ENCODE peak calls at places on chromosomes 16 and 17, in five cellular contexts. F is GM12878, B is SK-N-SH, E is HepG2, X is K562. C is an unnamed sample.

GRCh38 chr16:8928467-8928957 is 35.2 kb downstream of the USP7 start:
- DNase-seq in E (no peak), X (no peak), B (no peak), F (peak), C (no peak)

GRCh38 chr16:6020162-6020980 is 922.8 kb upstream of the EEF2KMT start:
- DNase-seq in B (peak), E (no peak), F (no peak), X (no peak), C (no peak)

GRCh38 chr17:49523196-49523595 is 28.1 kb downstream of the NGFR start:
- DNase-seq in B (peak), F (no peak), X (no peak), E (no peak), C (no peak)

GRCh38 chr16:89326721-89327120 is 109.2 kb downstream of the ZNF778 start:
- DNase-seq in B (no peak), E (no peak), X (no peak), F (no peak), C (no peak)

GRCh38 chr17:55740515-55741352 is 10.1 kb upstream of the PCTP start:
- DNase-seq in E (no peak), B (no peak), F (no peak), X (peak), C (no peak)

GRCh38 chr16:29789775-29790182 is 772 bp upstream of the KIF22 start:
- DNase-seq in B (no peak), E (no peak), F (no peak), X (no peak), C (no peak)

GRCh38 chr17:37592291-37592690 is 16.9 kb downstream of the SYNRG start:
- DNase-seq in E (no peak), X (no peak), F (no peak), B (no peak), C (no peak)

GRCh38 chr17:37530420-37530819 is 40.7 kb downstream of the DUSP14 start:
- DNase-seq in F (no peak), X (no peak), B (no peak), E (no peak), C (no peak)

GRCh38 chr16:58417600-58417999 is 25.3 kb downstream of the GINS3 start:
- DNase-seq in F (no peak), B (peak), E (no peak), X (no peak), C (no peak)

GRCh38 chr17:6473128-6473767 is 29.0 kb downstream of the PIMREG start:
- DNase-seq in F (no peak), B (peak), X (peak), E (peak), C (peak)

GRCh38 chr17:82830249-82830661 is 9.6 kb downstream of the ZNF750 start:
- DNase-seq in B (peak), X (no peak), F (no peak), E (no peak), C (no peak)

GRCh38 chr16:16145286-16145685 is 78.0 kb downstream of the ABCC6 start:
- DNase-seq in F (no peak), X (no peak), B (no peak), E (no peak), C (no peak)

GRCh38 chr16:53626161-53626560 is 77.5 kb downstream of the RPGRIP1L start:
- DNase-seq in E (no peak), B (no peak), F (no peak), X (no peak), C (no peak)

GRCh38 chr16:88503374-88503770 is 50.3 kb downstream of the ZFPM1 start:
- DNase-seq in F (no peak), X (no peak), E (no peak), B (no peak), C (no peak)

GRCh38 chr17:49764559-49765180 is 739 bp upstream of the FAM117A start:
- DNase-seq in X (no peak), E (no peak), F (no peak), B (no peak), C (no peak)

GRCh38 chr17:79911430-79912399 is 72.5 kb upstream of the CBX4 start:
- DNase-seq in X (no peak), E (no peak), B (no peak), F (no peak), C (no peak)

GRCh38 chr16:85514601-85515318 is 98.4 kb upstream of the GSE1 start:
- DNase-seq in F (no peak), B (peak), X (no peak), E (peak), C (no peak)

GRCh38 chr16:88965826-88966480 is 11.1 kb downstream of the CBFA2T3 start:
- DNase-seq in F (no peak), B (no peak), E (no peak), X (no peak), C (no peak)

GRCh38 chr17:64148699-64149098 is 18.8 kb upstream of the ERN1 start:
- DNase-seq in E (no peak), B (peak), F (no peak), X (no peak), C (no peak)

GRCh38 chr16:75860654-75861053 is 134.4 kb upstream of the CPHXL start:
- DNase-seq in E (peak), B (peak), X (no peak), F (no peak), C (no peak)

GRCh38 chr16:12674096-12674495 is 129.6 kb downstream of the CPPED1 start:
- DNase-seq in X (no peak), F (no peak), E (no peak), B (no peak), C (no peak)

GRCh38 chr17:69880591-69881112 is 194.4 kb upstream of the KCNJ16 start:
- DNase-seq in X (no peak), F (no peak), B (no peak), E (no peak), C (no peak)

GRCh38 chr17:48494335-48494734 is 36.5 kb downstream of the HOXB1 start:
- DNase-seq in E (no peak), F (no peak), X (no peak), B (no peak), C (no peak)

GRCh38 chr16:49755291-49755611 is 100.7 kb downstream of the ZNF423 start:
- DNase-seq in E (no peak), X (peak), B (peak), F (no peak), C (peak)

GRCh38 chr17:50276588-50277356 is 2.5 kb downstream of the TMEM92 start:
- DNase-seq in F (no peak), X (no peak), B (no peak), E (peak), C (no peak)

GRCh38 chr17:81049973-81050551 is 15.1 kb downstream of the BAIAP2 start:
- DNase-seq in E (no peak), F (peak), X (no peak), B (peak), C (no peak)

GRCh38 chr16:9012848-9013507 is 49.3 kb upstream of the USP7 start:
- DNase-seq in B (peak), X (no peak), E (no peak), F (no peak), C (no peak)

GRCh38 chr17:17757391-17757791 is 76.1 kb downstream of the RAI1 start:
- DNase-seq in B (no peak), E (no peak), F (no peak), X (no peak), C (no peak)

GRCh38 chr16:30005341-30006094 is 5.3 kb downstream of the DOC2A start:
- DNase-seq in X (peak), F (no peak), E (peak), B (peak), C (peak)

GRCh38 chr16:51343411-51343810 is 192.3 kb upstream of the SALL1 start:
- DNase-seq in E (no peak), X (no peak), B (no peak), F (no peak), C (no peak)

GRCh38 chr17:77840576-77841160 is 117.8 kb upstream of the TNRC6C start:
- DNase-seq in E (no peak), F (no peak), X (no peak), B (no peak), C (no peak)

GRCh38 chr17:67503184-67503583 is 126.1 kb downstream of the PITPNC1 start:
- DNase-seq in X (no peak), B (no peak), F (no peak), E (no peak), C (no peak)

GRCh38 chr16:88782454-88783390 is 2.3 kb downstream of the PIEZO1 start:
- DNase-seq in X (peak), F (no peak), E (no peak), B (no peak), C (no peak)

GRCh38 chr17:31678431-31678830 is 180.6 kb downstream of the COPRS start:
- DNase-seq in B (no peak), X (no peak), E (no peak), F (no peak), C (no peak)
- TF ChIP-seq FOXM1 in B (no peak), X (no peak), E (no peak), F (no peak), C (no peak)

DNA sequence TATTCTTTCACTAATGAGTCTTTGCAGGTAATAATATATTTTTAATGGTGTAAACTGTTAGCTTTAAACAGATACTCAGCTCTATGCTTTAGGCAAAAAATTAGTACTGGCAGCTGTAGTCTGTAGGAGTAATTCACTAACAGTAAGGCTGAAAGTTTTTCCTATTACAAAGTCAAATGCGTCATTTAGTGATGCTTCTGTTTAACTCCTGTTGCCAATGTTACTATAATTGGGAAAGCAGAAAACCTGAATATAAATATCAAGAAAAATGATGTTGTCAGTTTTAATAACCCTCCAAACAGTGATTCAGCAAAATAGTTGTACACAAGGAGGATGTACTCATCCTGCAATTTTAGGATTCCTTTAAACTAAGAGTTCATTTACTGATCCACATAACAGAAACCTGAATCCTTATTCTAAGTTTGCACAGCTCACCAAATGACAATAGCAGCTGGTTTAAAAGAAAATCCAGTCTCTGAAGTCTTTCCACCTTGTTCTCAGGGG is 4.3 kb downstream of the CDR2 start:
- DNase-seq in X (no peak), B (no peak), F (no peak), E (peak), C (no peak)
- TF ChIP-seq FOXM1 in X (no peak), B (no peak), F (no peak), E (no peak), C (no peak)

DNA sequence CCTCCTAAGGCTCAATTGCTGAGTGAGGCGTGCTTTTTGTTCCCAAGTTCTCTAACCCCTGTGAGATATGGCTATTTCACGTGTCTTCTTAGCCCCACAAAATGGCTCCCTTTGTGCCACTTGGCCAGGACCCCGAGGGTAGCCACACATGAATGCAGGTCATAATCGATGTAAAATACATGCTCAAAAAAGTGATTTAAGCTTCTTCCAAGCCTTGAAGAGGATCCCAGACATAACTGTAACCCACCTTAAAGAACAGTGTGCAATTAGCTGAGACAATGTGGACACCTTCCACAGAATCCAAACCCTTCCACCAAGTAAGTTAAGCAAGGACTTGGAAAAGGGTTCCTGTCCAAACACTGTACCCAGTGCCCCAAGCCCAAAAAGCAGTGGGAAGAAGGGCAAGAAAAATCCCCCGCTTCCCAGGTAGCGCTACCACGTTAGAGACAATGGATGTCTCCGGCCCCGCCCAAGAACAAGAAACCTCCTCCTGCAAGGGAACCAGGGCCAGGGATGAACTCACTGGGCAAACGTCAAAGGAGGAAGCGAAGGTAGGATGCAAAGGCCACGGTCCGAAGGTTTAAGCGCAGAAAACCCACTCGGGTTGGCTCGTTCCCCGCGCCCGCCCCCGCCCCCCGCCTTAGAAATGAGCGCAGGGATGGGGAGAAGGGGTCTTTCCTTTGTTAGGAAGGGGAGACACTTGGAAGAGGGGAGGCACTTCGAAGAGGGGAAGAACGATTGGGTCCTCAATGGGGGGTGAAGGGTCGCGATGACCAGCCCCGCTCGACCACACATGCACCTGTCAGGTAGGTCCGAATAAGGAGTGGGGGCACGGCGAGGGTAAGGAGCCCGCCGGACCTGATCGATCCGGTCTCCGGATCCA is 1.1 kb downstream of the JPT1 start:
- DNase-seq in B (peak), X (peak), F (no peak), E (peak), C (peak)
- TF ChIP-seq FOXM1 in B (no peak), X (no peak), F (no peak), E (no peak), C (no peak)

GRCh38 chr16:48014349-48015135 is 141.3 kb downstream of the ABCC12 start:
- DNase-seq in B (no peak), F (no peak), X (no peak), E (peak), C (no peak)
- TF ChIP-seq FOXM1 in B (no peak), F (no peak), X (no peak), E (no peak), C (no peak)

C was measured in HEK293T.